ENCODE peak calls at places on chromosome 2, in eight cellular contexts. I is RWPE2, G is choroid plexus epithelial cell, N is tibial nerve, F is neural crest cell, T is fibroblast of lung, X is brain microvascular endothelial cell, D is progenitor cell of endocrine pancreas. R is an unnamed sample.

GRCh38 chr2:239299218-239299939 is 101.4 kb downstream of the HDAC4 start:
- DNase-seq in I (peak), X (no peak), F (no peak), D (no peak), G (no peak), T (no peak), N (no peak), R (peak)

GRCh38 chr2:161077367-161078210 is 82.6 kb upstream of the TANK start:
- DNase-seq in X (peak), F (no peak), T (peak), G (peak), I (no peak), D (no peak), N (peak), R (no peak)

GRCh38 chr2:64625352-64626145 is 28.2 kb downstream of the SERTAD2 start:
- DNase-seq in X (no peak), F (no peak), G (no peak), T (no peak), N (no peak), D (no peak), I (no peak), R (no peak)

GRCh38 chr2:56192664-56193305 is 9.0 kb downstream of the CCDC85A start:
- DNase-seq in T (no peak), F (no peak), I (no peak), G (no peak), X (no peak), N (no peak), D (no peak), R (peak)

GRCh38 chr2:25977768-25978167 is 4.5 kb downstream of the KIF3C start:
- DNase-seq in N (no peak), I (peak), D (no peak), T (no peak), F (no peak), G (peak), X (peak), R (no peak)

GRCh38 chr2:7225848-7226247 is 308.6 kb downstream of the RNF144A start:
- DNase-seq in F (no peak), T (no peak), I (no peak), X (no peak), N (no peak), G (no peak), D (no peak), R (no peak)

GRCh38 chr2:112915300-112916144 is 4.6 kb downstream of the IL37 start:
- DNase-seq in D (no peak), T (no peak), F (no peak), N (no peak), G (no peak), X (no peak), I (no peak), R (no peak)

GRCh38 chr2:55986700-55987440 is 63.3 kb upstream of the EFEMP1 start:
- DNase-seq in T (no peak), F (no peak), X (no peak), I (no peak), G (peak), D (no peak), N (no peak), R (no peak)

GRCh38 chr2:218000137-218000536 is 2.7 kb downstream of the TNS1 start:
- DNase-seq in T (peak), X (peak), D (no peak), N (no peak), G (peak), F (no peak), I (no peak), R (no peak)

GRCh38 chr2:221895366-221896121 is 323.4 kb upstream of the EPHA4 start:
- DNase-seq in N (no peak), T (peak), G (no peak), D (no peak), F (no peak), X (no peak), I (no peak), R (no peak)

GRCh38 chr2:120766758-120767351 is 31.2 kb downstream of the GLI2 start:
- DNase-seq in I (peak), G (no peak), T (no peak), X (no peak), D (no peak), N (no peak), F (no peak), R (peak)

GRCh38 chr2:143705108-143705686 is 576.0 kb downstream of the ARHGAP15 start:
- DNase-seq in T (peak), I (no peak), F (no peak), X (no peak), D (no peak), N (no peak), G (peak), R (no peak)

GRCh38 chr2:141641462-141641861 is 489.4 kb downstream of the LRP1B start:
- DNase-seq in F (no peak), I (no peak), T (peak), X (no peak), N (no peak), D (no peak), G (peak), R (no peak)

GRCh38 chr2:160325413-160325812 is 125.3 kb upstream of the ITGB6 start:
- DNase-seq in T (no peak), X (no peak), D (no peak), N (no peak), I (no peak), G (no peak), F (no peak), R (no peak)

GRCh38 chr2:136394136-136395060 is 276.4 kb upstream of the CXCR4 start:
- DNase-seq in X (no peak), N (no peak), F (no peak), G (no peak), T (no peak), I (no peak), D (no peak), R (no peak)

GRCh38 chr2:236022128-236022527 is 146.1 kb downstream of the GBX2 start:
- DNase-seq in F (no peak), N (no peak), G (no peak), X (no peak), I (no peak), T (no peak), D (no peak), R (no peak)

GRCh38 chr2:20424300-20425290 is 22.3 kb upstream of the RHOB start:
- DNase-seq in D (no peak), X (peak), I (no peak), F (no peak), T (peak), G (peak), N (peak), R (no peak)

GRCh38 chr2:10514743-10515142 is 66.6 kb upstream of the ODC1 start:
- DNase-seq in G (peak), X (peak), F (no peak), N (no peak), T (peak), D (no peak), I (peak), R (no peak)

GRCh38 chr2:75491129-75491753 is 69.5 kb downstream of the EVA1A start:
- DNase-seq in X (peak), G (peak), T (peak), I (no peak), F (no peak), D (no peak), N (no peak), R (no peak)

DNA sequence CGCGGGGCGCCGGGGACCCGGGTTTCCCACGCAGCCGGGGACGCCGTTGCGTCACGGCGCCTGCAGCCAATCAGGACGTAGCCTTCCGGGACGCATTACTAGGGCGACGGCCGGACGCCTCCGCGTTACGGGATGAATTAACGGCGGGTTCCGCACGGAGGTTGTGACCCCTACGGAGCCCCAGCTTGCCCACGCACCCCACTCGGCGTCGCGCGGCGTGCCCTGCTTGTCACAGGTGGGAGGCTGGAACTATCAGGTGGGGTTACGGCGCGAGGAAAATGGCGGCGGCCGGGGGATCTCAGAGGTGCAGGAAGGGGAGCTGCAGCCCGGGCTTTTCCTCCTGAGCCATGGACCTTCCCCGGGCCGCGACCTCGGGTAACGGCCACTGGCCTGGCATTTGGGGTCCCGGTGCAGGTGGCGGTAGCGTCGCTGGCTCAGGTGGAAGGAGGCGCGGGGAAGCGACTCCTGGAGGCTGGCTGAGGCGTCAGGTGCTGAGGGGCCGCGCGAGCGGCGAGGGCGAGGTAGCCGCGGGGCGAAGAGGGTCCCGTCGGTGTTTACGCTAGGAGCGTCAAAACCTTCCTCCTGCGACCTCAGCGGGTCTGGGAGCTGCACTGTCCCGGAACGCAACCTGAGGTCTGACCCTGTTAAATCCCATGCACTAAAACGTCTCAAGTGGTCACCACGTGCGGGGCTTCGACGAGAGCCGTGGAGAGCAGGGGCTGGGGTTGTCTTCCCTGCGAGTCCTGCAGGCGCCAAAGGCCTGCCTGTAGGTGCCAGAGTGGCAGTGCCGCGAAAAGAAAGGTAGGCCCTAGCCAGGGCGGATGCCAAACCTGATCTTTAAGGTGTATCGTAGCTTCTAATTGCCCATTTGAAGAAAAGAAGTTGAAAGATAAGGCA is at the start of gene LCLAT1:
- DNase-seq in D (peak), T (peak), N (peak), G (peak), I (peak), F (peak), X (peak), R (peak)
- TF ChIP-seq CTCF in D (no peak), T (no peak), N (no peak), G (peak), I (peak), F (no peak), X (peak), R (peak)

DNA sequence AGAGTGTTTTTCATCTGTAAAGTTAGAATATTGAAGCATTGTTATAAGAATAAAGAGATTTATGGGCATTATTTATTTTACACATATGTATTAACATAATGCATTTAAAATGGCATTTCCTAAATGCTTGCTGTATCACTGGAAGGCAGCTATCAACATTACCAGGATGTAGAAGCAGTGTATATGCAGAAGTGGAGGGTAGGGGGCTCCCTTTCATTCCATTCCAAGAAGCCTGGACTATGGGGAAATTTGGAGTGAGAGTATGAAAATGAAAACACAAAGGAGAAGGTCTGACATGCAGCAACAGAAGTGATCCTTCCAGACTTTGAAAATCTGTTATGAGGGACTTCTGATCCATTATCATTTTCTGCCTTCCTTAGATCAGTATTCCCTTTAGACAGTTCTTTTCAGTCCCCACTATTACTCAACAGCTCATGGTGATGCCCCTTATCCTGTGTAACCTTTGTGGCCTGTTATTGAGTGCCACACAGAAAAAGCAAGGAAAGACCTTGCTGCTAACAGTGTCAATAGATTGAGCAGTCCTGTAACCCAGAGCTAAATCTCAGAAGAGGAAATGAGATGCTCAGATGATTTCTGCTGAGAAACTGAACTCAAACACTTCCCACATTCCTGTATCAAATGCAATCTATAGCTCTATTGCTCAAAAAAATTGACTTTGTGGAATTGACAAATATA is 216.6 kb downstream of the HNMT start:
- DNase-seq in X (no peak), G (peak), N (no peak), T (peak), D (no peak), F (no peak), I (no peak), R (no peak)
- TF ChIP-seq CTCF in X (peak), G (peak), N (no peak), T (no peak), D (peak), F (no peak), I (no peak), R (peak)

GRCh38 chr2:109173311-109174171 is 44.5 kb downstream of the SH3RF3 start:
- DNase-seq in T (peak), D (no peak), N (peak), X (peak), I (no peak), G (peak), F (no peak), R (no peak)

GRCh38 chr2:109170645-109171044 is 41.6 kb downstream of the SH3RF3 start:
- DNase-seq in G (no peak), F (no peak), N (no peak), X (no peak), T (no peak), I (no peak), D (no peak), R (no peak)

GRCh38 chr2:109172556-109173105 is 43.6 kb downstream of the SH3RF3 start:
- DNase-seq in F (no peak), I (no peak), N (no peak), G (peak), D (no peak), T (peak), X (no peak), R (no peak)

GRCh38 chr2:109174214-109174613 is 45.2 kb downstream of the SH3RF3 start:
- DNase-seq in X (no peak), N (no peak), F (no peak), D (no peak), G (no peak), T (peak), I (no peak), R (no peak)

GRCh38 chr2:109171444-109172334 is 42.7 kb downstream of the SH3RF3 start:
- DNase-seq in G (peak), T (peak), X (peak), I (no peak), F (no peak), D (no peak), N (peak), R (no peak)
- TF ChIP-seq CTCF in G (peak), T (peak), X (peak), I (no peak), F (no peak), D (no peak), N (no peak), R (peak)

GRCh38 chr2:223820549-223820948 is 16.8 kb downstream of the AP1S3 start:
- DNase-seq in T (no peak), I (no peak), X (no peak), F (no peak), G (no peak), N (no peak), D (no peak), R (no peak)
- TF ChIP-seq CTCF in T (no peak), I (no peak), X (no peak), F (no peak), G (no peak), N (no peak), D (no peak), R (no peak)

GRCh38 chr2:151916632-151917031 is 88.4 kb upstream of the ARL5A start:
- DNase-seq in F (no peak), X (no peak), G (no peak), T (no peak), I (no peak), N (no peak), D (no peak), R (no peak)
- TF ChIP-seq CTCF in F (no peak), X (no peak), G (no peak), T (no peak), I (no peak), N (no peak), D (no peak), R (peak)

DNA sequence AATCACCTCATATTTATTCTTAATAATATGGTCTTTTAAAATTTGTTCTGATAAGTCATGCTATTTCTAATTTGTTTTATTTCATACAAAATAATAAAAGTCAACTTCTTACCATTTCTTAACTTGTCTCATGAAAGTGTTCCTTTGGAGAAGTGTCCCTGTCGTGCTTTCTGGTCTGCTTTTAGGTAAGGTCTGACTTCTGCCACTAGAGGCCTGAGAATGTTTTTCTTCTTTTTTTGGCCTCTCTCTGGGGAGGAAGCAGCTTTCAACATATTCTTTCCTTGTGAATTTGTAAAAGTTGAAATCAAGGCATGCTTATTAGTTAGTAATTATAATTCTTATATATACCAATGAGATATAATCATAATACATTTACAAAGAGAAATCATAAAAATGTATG is 39.4 kb downstream of the MAP2 start:
- DNase-seq in F (no peak), I (no peak), T (no peak), N (no peak), G (peak), X (no peak), D (no peak), R (no peak)
- TF ChIP-seq CTCF in F (peak), I (peak), T (peak), N (no peak), G (peak), X (peak), D (peak), R (peak)

GRCh38 chr2:202056611-202057010 is 16.4 kb upstream of the KIAA2012 start:
- DNase-seq in T (peak), I (no peak), F (no peak), N (no peak), G (peak), D (no peak), X (peak), R (no peak)
- TF ChIP-seq CTCF in T (peak), I (peak), F (peak), N (no peak), G (peak), D (peak), X (peak), R (peak)

GRCh38 chr2:48221846-48222516 is 308.0 kb upstream of the STON1 start:
- DNase-seq in F (no peak), X (no peak), D (no peak), I (no peak), N (no peak), G (no peak), T (peak), R (no peak)
- TF ChIP-seq CTCF in F (no peak), X (no peak), D (no peak), I (no peak), N (no peak), G (no peak), T (no peak), R (no peak)

R was measured in chondrocyte.